ENCODE peak calls at places on chromosomes 5 and 9, in six cellular contexts. J, X, G, D, M and B are unnamed samples.

GRCh38 chr5:15604986-15605385 is 105.0 kb downstream of the FBXL7 start:
- DNase-seq in J (no peak), X (no peak), G (no peak), D (no peak), M (no peak), B (no peak)

GRCh38 chr5:36623832-36624231 is 17.4 kb downstream of the SLC1A3 start:
- DNase-seq in J (no peak), X (no peak), G (no peak), D (no peak), M (no peak), B (no peak)

GRCh38 chr5:177446184-177447065 is at the start of gene PRR7:
- DNase-seq in J (peak), X (no peak), G (no peak), D (peak), M (no peak), B (no peak)

GRCh38 chr5:134603059-134603458 is 29.6 kb downstream of the SAR1B start:
- DNase-seq in J (no peak), X (no peak), G (no peak), D (no peak), M (no peak), B (no peak)

GRCh38 chr5:147490989-147491388 is 18.9 kb downstream of the DPYSL3 start:
- DNase-seq in J (no peak), X (no peak), G (no peak), D (no peak), M (no peak), B (no peak)

GRCh38 chr5:124457901-124458300 is 288.5 kb downstream of the ZNF608 start:
- DNase-seq in J (no peak), X (no peak), G (no peak), D (no peak), M (no peak), B (no peak)

GRCh38 chr9:82170079-82170662 is 181.6 kb downstream of the SPATA31D1 start:
- DNase-seq in J (no peak), X (no peak), G (no peak), D (no peak), M (no peak), B (no peak)

GRCh38 chr5:158530111-158530510 is 569.6 kb downstream of the EBF1 start:
- DNase-seq in J (no peak), X (no peak), G (no peak), D (no peak), M (no peak), B (no peak)

GRCh38 chr9:1619915-1620705 is 395.0 kb upstream of the SMARCA2 start:
- DNase-seq in J (no peak), X (no peak), G (no peak), D (no peak), M (peak), B (no peak)

GRCh38 chr5:168282120-168282519 is 9.3 kb upstream of the WWC1 start:
- DNase-seq in J (no peak), X (no peak), G (no peak), D (no peak), M (peak), B (no peak)

GRCh38 chr5:96198673-96199072 is 234.4 kb downstream of the PCSK1 start:
- DNase-seq in J (no peak), X (no peak), G (no peak), D (no peak), M (no peak), B (no peak)

GRCh38 chr9:96607971-96608370 is 11.7 kb downstream of the CDC14B start:
- DNase-seq in J (no peak), X (no peak), G (no peak), D (no peak), M (no peak), B (no peak)

GRCh38 chr5:78677777-78678668 is 29.5 kb upstream of the LHFPL2 start:
- DNase-seq in J (no peak), X (peak), G (peak), D (peak), M (no peak), B (peak)

GRCh38 chr9:28365020-28365640 is 791.8 kb upstream of the C9orf72 start:
- DNase-seq in J (no peak), X (no peak), G (no peak), D (no peak), M (no peak), B (no peak)

GRCh38 chr5:21236896-21237830 is 1249.2 kb upstream of the CDH18 start:
- DNase-seq in J (no peak), X (no peak), G (no peak), D (no peak), M (no peak), B (no peak)

DNA sequence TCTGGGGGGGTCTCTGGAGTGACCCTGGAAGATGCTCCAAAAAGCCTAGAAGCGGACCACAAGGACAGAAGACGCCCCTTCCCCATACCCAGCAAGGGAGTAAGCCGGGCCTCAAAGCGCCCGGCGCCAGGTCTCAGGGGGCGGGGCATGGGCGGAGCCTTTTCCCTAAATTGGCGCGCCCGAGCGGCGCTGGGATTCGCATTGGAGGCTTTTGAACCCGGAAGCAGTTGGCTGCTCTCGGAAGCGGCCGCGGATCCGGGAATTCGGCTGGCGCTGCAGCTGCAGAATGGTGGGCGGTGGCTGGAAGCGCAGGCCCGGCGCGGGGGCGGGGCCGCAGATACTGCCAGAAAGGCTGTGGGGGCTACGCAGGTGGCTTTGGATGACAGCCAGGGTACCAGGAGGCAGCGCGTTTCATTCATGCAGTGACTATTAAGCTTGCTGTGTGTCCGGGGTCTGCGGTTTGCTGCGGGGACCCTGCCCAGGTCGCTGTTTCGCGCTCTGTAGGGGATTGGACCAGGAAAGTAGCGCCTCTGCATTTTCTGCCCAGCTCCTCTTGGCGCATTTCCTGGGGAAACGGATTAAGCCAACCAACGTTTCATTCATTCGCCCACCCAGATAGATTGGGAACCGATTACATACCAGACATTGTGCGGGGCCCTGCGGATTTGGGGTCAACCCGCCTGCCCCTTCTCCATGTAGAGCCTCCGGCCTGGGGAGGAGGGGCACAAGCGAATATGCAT is 83.0 kb upstream of the FREM1 start:
- DNase-seq in J (peak), X (no peak), G (peak), D (peak), M (no peak), B (peak)
- H3K4me3 ChIP-seq in J (peak), X (no peak), G (peak), D (peak), M (no peak), B (peak)

DNA sequence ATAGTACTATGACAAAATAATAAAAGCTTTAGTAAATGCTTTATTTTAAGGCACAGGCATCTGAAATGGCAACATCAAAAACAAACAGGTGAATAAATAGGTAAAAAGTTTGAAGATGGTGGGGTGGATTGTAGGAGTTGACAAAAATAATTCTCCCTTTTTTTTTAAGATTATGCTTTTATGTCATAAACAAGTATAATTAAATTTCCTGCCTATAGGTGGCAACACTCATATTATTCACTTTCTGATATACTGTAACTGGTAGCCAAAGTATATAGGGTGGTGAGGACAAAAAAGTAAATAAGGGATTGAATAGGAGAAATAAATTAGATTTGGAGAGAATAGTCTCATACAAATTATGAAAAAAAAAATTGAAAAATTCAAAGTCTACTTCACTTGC is 120.0 kb upstream of the ACOT12 start:
- DNase-seq in J (no peak), X (no peak), G (no peak), D (no peak), M (no peak), B (no peak)
- TF ChIP-seq POLR2A in J (no peak), X (no peak), G (no peak), D (no peak), M (no peak), B (no peak)

DNA sequence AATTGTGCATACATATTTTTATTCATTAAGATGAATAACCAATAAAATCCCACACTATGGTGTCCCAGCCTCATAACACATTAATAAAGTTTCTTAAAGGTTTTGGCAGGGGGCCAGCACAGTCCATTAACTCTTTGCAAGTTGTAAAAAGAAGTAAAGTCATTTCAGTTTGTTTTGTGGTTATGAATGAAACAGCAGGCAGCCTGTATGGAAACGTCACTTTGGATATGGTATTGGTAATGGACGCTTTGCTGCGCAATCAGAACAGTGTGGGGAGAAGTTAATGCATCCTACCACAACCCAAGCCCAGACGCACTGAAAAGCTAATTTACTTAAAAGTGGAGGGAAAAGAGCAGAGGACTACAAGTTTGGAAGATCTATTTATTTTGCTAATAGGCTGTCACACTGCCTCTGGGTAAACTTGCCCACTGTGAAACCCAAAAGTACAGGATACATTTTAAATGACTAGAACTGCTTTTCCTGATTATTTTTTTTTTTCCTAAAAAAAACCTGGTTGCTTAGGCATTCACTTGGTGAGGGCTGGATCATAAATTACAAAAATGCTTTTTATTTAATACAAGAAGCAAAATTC is 104.4 kb downstream of the NFIB start:
- DNase-seq in J (no peak), X (no peak), G (no peak), D (no peak), M (no peak), B (no peak)
- TF ChIP-seq POLR2AphosphoS5 in J (no peak), X (no peak), G (no peak), D (no peak), M (no peak), B (no peak)

DNA sequence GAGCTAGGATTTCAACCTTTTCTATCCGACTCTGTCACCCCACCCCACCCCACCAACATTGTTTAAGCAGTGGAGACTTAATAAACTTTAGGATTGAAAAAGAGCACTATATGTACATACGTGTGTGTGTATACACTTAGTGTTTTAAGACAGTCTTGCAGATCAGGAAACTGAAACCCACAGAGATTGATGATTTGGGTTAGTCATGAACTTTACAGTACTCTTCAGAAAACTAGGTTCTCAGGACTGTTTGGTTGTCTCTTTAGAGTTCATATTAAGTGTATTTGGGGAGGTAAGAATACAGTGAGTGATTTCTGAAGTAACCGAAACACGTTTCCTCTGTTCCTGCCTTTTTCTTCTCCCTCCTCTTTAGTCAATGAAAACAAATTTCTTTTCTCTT is 1043.1 kb downstream of the TLE1 start:
- DNase-seq in J (no peak), X (no peak), G (no peak), D (no peak), M (no peak), B (no peak)
- H3K4me3 ChIP-seq in J (no peak), X (no peak), G (no peak), D (no peak), M (no peak), B (no peak)

GRCh38 chr9:7111413-7111812 is 353.6 kb downstream of the KDM4C start:
- DNase-seq in J (no peak), X (no peak), G (no peak), D (no peak), M (no peak), B (no peak)
- TF ChIP-seq POLR2A in J (no peak), X (no peak), G (no peak), D (no peak), M (no peak), B (no peak)

GRCh38 chr5:133309981-133310630 is 258.3 kb downstream of the HSPA4 start:
- DNase-seq in J (no peak), X (no peak), G (no peak), D (no peak), M (no peak), B (no peak)

GRCh38 chr5:133311171-133311570 is 259.4 kb downstream of the HSPA4 start:
- DNase-seq in J (peak), X (no peak), G (no peak), D (no peak), M (peak), B (no peak)

GRCh38 chr5:133309166-133309791 is 257.5 kb downstream of the HSPA4 start:
- DNase-seq in J (no peak), X (no peak), G (no peak), D (no peak), M (no peak), B (no peak)

GRCh38 chr5:133304707-133305216 is 252.9 kb downstream of the HSPA4 start:
- DNase-seq in J (no peak), X (no peak), G (no peak), D (no peak), M (no peak), B (no peak)

GRCh38 chr5:133307275-133307674 is 255.5 kb downstream of the HSPA4 start:
- DNase-seq in J (no peak), X (no peak), G (no peak), D (no peak), M (no peak), B (no peak)
- TF ChIP-seq POLR2AphosphoS5 in J (no peak), X (no peak), G (no peak), D (no peak), M (no peak), B (no peak)

DNA sequence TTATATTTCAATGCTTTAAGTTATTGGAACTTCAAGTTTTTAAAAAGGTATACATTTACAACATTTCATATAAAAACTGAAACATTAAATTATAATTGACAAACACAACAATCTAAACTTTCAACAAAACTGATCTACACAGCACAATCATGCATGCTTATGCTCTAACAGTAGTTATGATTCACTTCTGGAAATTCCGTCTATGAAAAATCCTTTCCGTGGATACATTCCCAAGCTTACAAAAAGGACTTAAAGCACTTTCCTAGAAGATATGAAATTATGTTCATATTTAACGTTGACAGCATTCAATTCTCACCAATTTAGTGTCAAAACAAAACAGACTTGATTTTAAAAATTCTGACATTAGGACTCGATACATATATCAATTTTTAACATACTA is 3.7 kb downstream of the HNRNPH1 start:
- DNase-seq in J (no peak), X (no peak), G (no peak), D (no peak), M (no peak), B (no peak)
- H3K4me3 ChIP-seq in J (peak), X (no peak), G (peak), D (peak), M (peak), B (peak)

GRCh38 chr9:116687074-116687761 is at the start of gene TRIM32:
- DNase-seq in J (peak), X (peak), G (peak), D (peak), M (peak), B (peak)
- TF ChIP-seq POLR2A in J (no peak), X (peak), G (no peak), D (peak), M (peak), B (no peak)

DNA sequence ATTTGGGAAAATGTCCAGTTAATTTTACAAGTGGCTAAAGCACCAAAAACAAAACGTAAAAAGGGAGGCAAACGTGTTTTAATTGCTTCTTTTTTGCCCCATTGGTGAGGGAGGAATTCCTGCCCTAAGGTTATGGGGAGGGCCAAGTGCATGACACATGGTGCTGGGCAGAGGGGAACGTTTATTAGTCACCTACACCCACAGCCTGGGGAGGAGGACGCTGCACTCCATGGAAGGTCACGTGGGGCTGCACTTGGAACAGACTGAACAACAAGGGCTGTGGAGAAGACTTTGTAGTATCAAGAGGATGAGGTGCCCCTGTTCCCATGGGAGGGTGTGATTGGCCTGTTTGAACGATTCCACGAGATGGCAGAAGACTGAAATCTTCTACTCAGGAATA is 13.7 kb upstream of the ADAMTS16 start:
- DNase-seq in J (no peak), X (no peak), G (no peak), D (no peak), M (no peak), B (no peak)
- TF ChIP-seq POLR2AphosphoS5 in J (no peak), X (no peak), G (no peak), D (no peak), M (no peak), B (no peak)